ENCODE peak calls at places on chromosomes 16 and 17, in eight cellular contexts. A is tibial artery, F is mucosa of descending colon, G is cardiac muscle cell, K is psoas muscle, R is fibroblast of lung, T is lower lobe of right lung, Z is transverse colon. S is an unnamed sample.

GRCh38 chr16:57635266-57636097 is 7.1 kb downstream of the ADGRG1 start:
- DNase-seq in Z (peak; percentile 82), F (peak; percentile 87), T (no peak), R (no peak), G (no peak), K (no peak), A (no peak), S (no peak)

GRCh38 chr17:48106802-48107136 is 797 bp upstream of the SNX11 start:
- DNase-seq in A (no peak), R (no peak), T (no peak), Z (no peak), F (no peak), G (no peak), K (no peak), S (no peak)

GRCh38 chr17:36616391-36617029 is 15.1 kb downstream of the MRM1 start:
- DNase-seq in A (no peak), T (no peak), R (no peak), Z (no peak), G (no peak), F (no peak), K (no peak), S (no peak)

GRCh38 chr16:4314532-4315184 is 1.2 kb upstream of the GLIS2 start:
- DNase-seq in R (peak; percentile 69), G (peak; percentile 52), T (no peak), F (no peak), K (no peak), A (no peak), Z (no peak), S (no peak)

GRCh38 chr17:58699771-58700170 is 7.4 kb downstream of the RAD51C start:
- DNase-seq in T (no peak), R (no peak), F (no peak), Z (no peak), A (no peak), G (no peak), K (no peak), S (no peak)

GRCh38 chr17:9935408-9935807 is 30.3 kb upstream of the RCVRN start:
- DNase-seq in R (no peak), Z (no peak), G (no peak), T (no peak), F (no peak), A (peak; percentile 40), K (no peak), S (no peak)

GRCh38 chr17:43467981-43468541 is 15.7 kb upstream of the DHX8 start:
- DNase-seq in T (no peak), K (no peak), Z (no peak), G (no peak), A (peak; percentile 68), R (peak; percentile 94), F (no peak), S (peak; percentile 93)

GRCh38 chr16:12426122-12426521 is 377.6 kb downstream of the CPPED1 start:
- DNase-seq in R (peak; percentile 48), G (no peak), K (no peak), T (no peak), Z (no peak), A (no peak), F (no peak), S (no peak)

GRCh38 chr16:4067262-4068001 is 48.8 kb downstream of the ADCY9 start:
- DNase-seq in R (peak; percentile 17), G (no peak), K (no peak), A (no peak), F (no peak), T (no peak), Z (no peak), S (peak; percentile 72)

GRCh38 chr17:1031711-1032110 is 34.8 kb downstream of the TIMM22 start:
- DNase-seq in Z (peak; percentile 34), F (peak; percentile 50), T (no peak), A (no peak), R (peak; percentile 60), G (peak; percentile 58), K (peak; percentile 69), S (no peak)

GRCh38 chr17:58232707-58233156 is 5.7 kb upstream of the LPO start:
- DNase-seq in T (peak; percentile 67), Z (no peak), R (peak; percentile 92), A (no peak), K (no peak), F (no peak), G (no peak), S (no peak)

GRCh38 chr17:29007456-29008455 is 1.9 kb upstream of the SEZ6 start:
- DNase-seq in R (peak; percentile 48), Z (no peak), F (no peak), A (no peak), K (no peak), T (no peak), G (no peak), S (no peak)

GRCh38 chr17:39400547-39401411 is 647 bp downstream of the FBXL20 start:
- DNase-seq in Z (peak; percentile 30), G (no peak), K (no peak), F (no peak), T (peak; percentile 50), A (peak; percentile 26), R (no peak), S (no peak)

GRCh38 chr16:17001471-17001870 is 469.3 kb downstream of the XYLT1 start:
- DNase-seq in T (no peak), K (no peak), R (no peak), A (no peak), F (no peak), Z (no peak), G (no peak), S (no peak)

GRCh38 chr16:29974291-29975133 is 844 bp downstream of the TAOK2 start:
- DNase-seq in T (peak; percentile 59), K (no peak), R (peak; percentile 23), F (peak; percentile 60), A (peak; percentile 24), Z (peak; percentile 35), G (peak; percentile 30), S (no peak)

GRCh38 chr17:48929812-48930165 is 14.9 kb downstream of the SNF8 start:
- DNase-seq in A (no peak), K (no peak), G (no peak), R (no peak), T (no peak), F (no peak), Z (no peak), S (no peak)

GRCh38 chr16:67164599-67165061 is at the start of gene HSF4:
- DNase-seq in K (peak; percentile 82), Z (peak; percentile 79), F (peak; percentile 84), A (peak; percentile 69), R (no peak), T (peak; percentile 78), G (peak; percentile 38), S (no peak)

GRCh38 chr16:67163164-67163902 is 1.2 kb upstream of the HSF4 start:
- DNase-seq in F (peak; percentile 60), G (peak; percentile 58), K (peak; percentile 58), R (peak; percentile 49), T (no peak), Z (no peak), A (no peak), S (no peak)

GRCh38 chr16:67165121-67166034 is 833 bp downstream of the HSF4 start:
- DNase-seq in T (no peak), A (no peak), G (peak; percentile 42), F (no peak), R (peak; percentile 15), K (peak; percentile 31), Z (no peak), S (no peak)

GRCh38 chr16:67162439-67163163 is 1.9 kb upstream of the HSF4 start:
- DNase-seq in G (no peak), R (peak; percentile 27), T (no peak), Z (no peak), F (no peak), A (no peak), K (no peak), S (no peak)

GRCh38 chr16:67163903-67164558 is 514 bp upstream of the HSF4 start:
- DNase-seq in T (no peak), K (peak; percentile 26), Z (no peak), G (no peak), R (no peak), A (no peak), F (no peak), S (no peak)
- H3K4me3 ChIP-seq in T (peak overlapping the region; percentile 54), K (peak overlapping the region; percentile 76), Z (no peak overlapping the region), G (peak overlapping the region; percentile 33), R (peak overlapping the region; percentile 21), A (peak overlapping the region; percentile 51), F (no peak overlapping the region), S (peak overlapping the region; percentile 9)

GRCh38 chr16:7021653-7022275 is 310.9 kb upstream of the RBFOX1 start:
- DNase-seq in K (no peak), T (no peak), F (no peak), A (no peak), Z (no peak), R (no peak), G (no peak), S (no peak)

GRCh38 chr16:7026639-7027038 is 306.0 kb upstream of the RBFOX1 start:
- DNase-seq in A (no peak), F (no peak), Z (no peak), R (no peak), T (no peak), G (no peak), K (no peak), S (no peak)

GRCh38 chr16:7025616-7026190 is 306.9 kb upstream of the RBFOX1 start:
- DNase-seq in R (no peak), F (peak; percentile 71), Z (peak; percentile 66), K (peak; percentile 56), A (peak; percentile 39), G (peak; percentile 89), T (peak; percentile 71), S (no peak)
- TF ChIP-seq CTCF in R (no peak), F (peak; percentile 39), Z (no peak), K (peak; percentile 69), A (no peak), G (no peak), T (peak; percentile 56), S (no peak)

DNA sequence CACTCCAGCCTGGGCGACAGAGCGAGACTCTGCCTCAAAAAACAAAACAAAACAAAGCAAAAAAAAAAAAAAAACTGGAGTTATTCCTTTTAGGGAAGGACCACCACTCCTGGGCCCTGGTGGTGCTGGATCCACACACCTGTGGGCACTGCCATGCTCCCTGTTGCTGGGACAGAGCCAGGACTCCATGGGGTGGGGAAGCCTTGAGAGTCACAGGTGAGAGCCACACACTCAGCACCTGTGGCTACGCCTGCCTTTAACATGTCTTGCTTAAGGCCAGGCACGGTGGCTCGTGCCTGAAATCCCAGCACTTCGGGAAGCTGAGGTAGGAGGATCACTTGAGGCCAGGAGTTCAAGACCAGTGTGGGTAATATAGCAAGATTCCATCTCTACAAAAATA is 18.3 kb downstream of the PDIA2 start:
- DNase-seq in A (no peak), G (no peak), F (no peak), K (no peak), Z (no peak), T (no peak), R (no peak), S (no peak)
- H3K36me3 ChIP-seq in A (peaks cover 27% of the 10 kb centered on the region), G (no peaks in the 10 kb centered on the region), F (no peaks in the 10 kb centered on the region), K (no peaks in the 10 kb centered on the region), Z (no peaks in the 10 kb centered on the region), T (peaks cover 60% of the 10 kb centered on the region), R (peaks cover 13% of the 10 kb centered on the region), S (peaks cover 14% of the 10 kb centered on the region)

DNA sequence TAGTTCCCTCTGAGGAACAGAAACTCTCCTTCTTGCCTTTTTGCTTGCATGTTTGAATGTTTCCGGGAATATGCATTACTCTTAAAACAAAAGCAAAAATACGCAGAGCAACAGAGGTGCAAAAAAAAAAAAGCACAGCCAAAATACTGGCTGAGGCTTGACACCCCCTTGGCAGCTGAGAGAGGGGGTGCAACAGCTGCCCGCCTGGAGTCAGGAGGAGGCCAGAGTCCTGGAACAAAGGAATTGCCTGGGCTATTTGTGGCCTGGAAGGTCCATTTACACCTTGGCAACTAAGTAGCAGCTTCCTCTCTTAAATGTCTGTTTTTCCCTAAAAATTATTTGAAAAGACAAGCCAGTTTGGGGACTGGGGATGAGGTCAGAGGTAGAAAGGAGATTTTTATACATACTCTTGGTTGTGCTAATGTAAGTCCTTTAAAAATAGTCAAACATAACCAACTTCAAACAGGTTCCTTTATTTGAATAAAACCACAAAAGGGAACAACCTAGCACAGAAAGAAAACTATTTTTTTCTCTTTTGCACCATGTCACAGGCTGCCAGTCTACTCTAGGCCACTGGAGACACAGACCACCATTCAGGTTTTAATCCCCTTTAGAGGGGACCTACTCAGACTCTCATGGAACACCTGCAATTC is 19.5 kb downstream of the USP7 start:
- DNase-seq in K (no peak), Z (no peak), G (no peak), R (no peak), A (no peak), T (no peak), F (no peak), S (no peak)
- H3K4me3 ChIP-seq in K (peak overlapping the region; percentile 34), Z (no peak overlapping the region), G (no peak overlapping the region), R (no peak overlapping the region), A (no peak overlapping the region), T (peak overlapping the region; percentile 20), F (no peak overlapping the region), S (no peak overlapping the region)

S was measured in BJ.